ENCODE peak calls at places on chromosomes 7 and 10, in ten cellular contexts. Q is AG04449; M is neuronal stem cell; Z is H1; C is CD4-positive, alpha-beta memory T cell; F is A549; R is lower leg skin; N is choroid plexus epithelial cell; U is epithelial cell of esophagus; W is heart right ventricle. G is an unnamed sample.
A peak's percentile ranks its signal among the peaks of the same experiment; 100 is the strongest.

GRCh38 chr10:31322647-31323046 is 3.6 kb downstream of the ZEB1 start:
- DNase-seq in C (peak; percentile 22), R (no peak), F (peak; percentile 28), M (no peak), W (no peak), U (no peak), Z (no peak), Q (no peak), N (peak; percentile 35), G (no peak)

GRCh38 chr7:98418271-98418635 is 17.4 kb upstream of the BAIAP2L1 start:
- DNase-seq in M (no peak), W (no peak), N (peak; percentile 7), R (no peak), F (peak; percentile 73), Z (no peak), C (no peak), U (peak; percentile 10), Q (no peak), G (no peak)

GRCh38 chr10:18875480-18875879 is 173.1 kb upstream of the MALRD1 start:
- DNase-seq in R (no peak), M (no peak), N (no peak), F (no peak), W (no peak), U (peak; percentile 18), C (no peak), Q (no peak), Z (no peak), G (no peak)

GRCh38 chr10:71756441-71757191 is 16.7 kb downstream of the VSIR start:
- DNase-seq in Z (no peak), U (no peak), F (no peak), M (no peak), W (no peak), N (no peak), Q (no peak), R (no peak), C (peak; percentile 73), G (no peak)

GRCh38 chr10:26555719-26556368 is 117.7 kb downstream of the APBB1IP start:
- DNase-seq in R (peak; percentile 92), N (peak; percentile 26), M (no peak), Q (no peak), F (peak; percentile 79), C (no peak), W (peak; percentile 54), Z (no peak), U (peak; percentile 86), G (no peak)

GRCh38 chr10:104339469-104340098 is 1.3 kb upstream of the ITPRIP start:
- DNase-seq in Q (no peak), F (peak; percentile 42), W (peak; percentile 90), C (no peak), Z (no peak), N (peak; percentile 85), R (peak; percentile 73), M (no peak), U (peak; percentile 70), G (no peak)

GRCh38 chr10:116606061-116606483 is 14.7 kb upstream of the PNLIPRP2 start:
- DNase-seq in M (no peak), U (no peak), F (no peak), Z (no peak), C (no peak), R (no peak), W (no peak), Q (no peak), N (no peak), G (no peak)

GRCh38 chr7:88306590-88307048 is at the start of gene STEAP4:
- DNase-seq in R (peak; percentile 88), N (peak; percentile 70), U (peak; percentile 93), F (peak; percentile 40), M (peak; percentile 21), Z (peak; percentile 47), C (no peak), Q (no peak), W (peak; percentile 79), G (no peak)

GRCh38 chr7:129752760-129753159 is 141.2 kb downstream of the NRF1 start:
- DNase-seq in M (no peak), W (no peak), U (no peak), C (no peak), Q (no peak), F (no peak), R (no peak), Z (no peak), N (no peak), G (no peak)

GRCh38 chr7:4791101-4791737 is 15.8 kb downstream of the AP5Z1 start:
- DNase-seq in W (no peak), Z (no peak), U (no peak), M (no peak), R (no peak), F (no peak), N (no peak), Q (no peak), C (no peak), G (no peak)

GRCh38 chr10:122407375-122408125 is 33.0 kb downstream of the PLEKHA1 start:
- DNase-seq in N (peak; percentile 45), U (no peak), Q (no peak), M (no peak), R (no peak), Z (no peak), W (peak; percentile 23), F (no peak), C (peak; percentile 51), G (no peak)

GRCh38 chr10:100510533-100511308 is 8.9 kb downstream of the SEC31B start:
- DNase-seq in Q (no peak), N (no peak), U (peak; percentile 62), W (no peak), Z (no peak), F (no peak), M (no peak), C (peak; percentile 83), R (no peak), G (peak; percentile 100)

GRCh38 chr7:87154166-87154565 is 1.9 kb downstream of the DMTF1 start:
- DNase-seq in W (no peak), R (no peak), N (no peak), F (no peak), Z (no peak), U (no peak), C (no peak), M (no peak), Q (no peak), G (no peak)

GRCh38 chr7:87152897-87153641 is 816 bp downstream of the DMTF1 start:
- DNase-seq in Q (no peak), M (no peak), R (peak; percentile 45), Z (no peak), N (peak; percentile 26), W (peak; percentile 25), F (peak; percentile 7), C (no peak), U (peak; percentile 55), G (no peak)

GRCh38 chr7:87156709-87157108 is 4.5 kb downstream of the DMTF1 start:
- DNase-seq in F (no peak), C (no peak), Q (no peak), U (no peak), Z (no peak), R (no peak), M (no peak), N (no peak), W (no peak), G (no peak)

GRCh38 chr7:87155788-87156187 is 3.5 kb downstream of the DMTF1 start:
- DNase-seq in Q (no peak), C (no peak), M (no peak), W (no peak), R (no peak), Z (no peak), N (no peak), U (no peak), F (no peak), G (no peak)

GRCh38 chr7:87154569-87154968 is 2.3 kb downstream of the DMTF1 start:
- DNase-seq in U (no peak), M (no peak), W (no peak), Z (no peak), C (no peak), F (no peak), N (no peak), Q (no peak), R (no peak), G (no peak)
- H3K4me3 ChIP-seq in U (peak overlapping the region; percentile 79), M (no peak overlapping the region), W (peak overlapping the region; percentile 66), Z (peak overlapping the region; percentile 30), C (no peak overlapping the region), F (peak overlapping the region; percentile 61), N (peak overlapping the region; percentile 80), Q (peak overlapping the region; percentile 80), R (no peak overlapping the region), G (no peak overlapping the region)

GRCh38 chr7:16648551-16648950 is 2.6 kb downstream of the BZW2 start:
- DNase-seq in W (no peak), F (no peak), R (no peak), Z (no peak), Q (no peak), M (no peak), C (no peak), N (no peak), U (no peak), G (no peak)
- H3K4me3 ChIP-seq in W (peak overlapping the region; percentile 96), F (peak overlapping the region; percentile 6), R (no peak overlapping the region), Z (no peak overlapping the region), Q (no peak overlapping the region), M (no peak overlapping the region), C (no peak overlapping the region), N (no peak overlapping the region), U (peak overlapping the region; percentile 9), G (no peak overlapping the region)

GRCh38 chr7:66910789-66911188 is 10.2 kb upstream of the TMEM248 start:
- DNase-seq in U (no peak), W (no peak), C (no peak), M (no peak), Q (no peak), R (no peak), Z (no peak), F (no peak), N (no peak), G (no peak)

GRCh38 chr7:66912195-66912594 is 8.8 kb upstream of the TMEM248 start:
- DNase-seq in W (no peak), C (no peak), R (no peak), U (no peak), Q (no peak), N (no peak), M (no peak), Z (no peak), F (no peak), G (no peak)

GRCh38 chr7:66907731-66908130 is 13.3 kb upstream of the TMEM248 start:
- DNase-seq in F (no peak), N (no peak), Q (no peak), M (no peak), Z (no peak), R (no peak), W (no peak), U (no peak), C (no peak), G (no peak)

GRCh38 chr7:66913118-66914049 is 7.6 kb upstream of the TMEM248 start:
- DNase-seq in W (no peak), M (no peak), R (no peak), N (no peak), U (no peak), F (no peak), C (no peak), Z (no peak), Q (no peak), G (no peak)
- H3K4me3 ChIP-seq in W (no peak overlapping the region), M (no peak overlapping the region), R (no peak overlapping the region), N (no peak overlapping the region), U (no peak overlapping the region), F (no peak overlapping the region), C (no peak overlapping the region), Z (no peak overlapping the region), Q (no peak overlapping the region), G (no peak overlapping the region)

DNA sequence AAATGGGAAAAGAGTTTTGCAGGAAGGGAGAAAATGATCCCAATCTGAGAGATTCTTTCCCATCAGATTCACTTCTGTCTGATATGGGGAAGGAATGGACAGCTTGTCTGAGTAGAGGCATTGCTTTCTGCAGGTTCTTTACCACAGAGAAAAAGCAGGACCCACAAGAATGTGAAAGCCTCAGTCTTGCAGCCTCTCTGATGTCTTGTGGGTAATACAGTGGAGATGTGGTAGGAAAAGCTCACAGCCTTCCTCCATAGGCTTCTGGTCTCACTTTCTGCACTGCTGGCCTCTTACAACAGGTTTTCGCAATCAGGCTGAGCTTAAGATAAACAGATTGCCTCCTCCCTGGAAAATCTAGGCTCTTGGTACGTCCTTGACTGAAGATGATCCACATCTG is 551 bp downstream of the IFIT1 start:
- DNase-seq in N (peak; percentile 97), W (no peak), F (peak; percentile 16), Q (peak; percentile 77), Z (no peak), C (no peak), R (peak; percentile 47), U (peak; percentile 47), M (no peak), G (peak; percentile 60)
- H3K4me3 ChIP-seq in N (peak overlapping the region; percentile 64), W (peak overlapping the region; percentile 78), F (peak overlapping the region; percentile 62), Q (peak overlapping the region; percentile 75), Z (no peak overlapping the region), C (peak overlapping the region; percentile 69), R (no peak overlapping the region), U (no peak overlapping the region), M (no peak overlapping the region), G (peak overlapping the region; percentile 60)